ENCODE peak calls at places on chromosomes 3 and 15, in six cellular contexts. One of them, this sample, is unnamed.

GRCh38 chr3:156818890-156819289 is 7.3 kb upstream of the LEKR1 start:
- DNase-seq in AG08395: peak; percentile 61
- DNase-seq in stomach: no peak
- DNase-seq in CD8-positive, alpha-beta T cell: no peak
- DNase-seq in choroid plexus epithelial cell: peak; percentile 67
- DNase-seq in GDM1: no peak
- DNase-seq in this sample: no peak

GRCh38 chr3:38556640-38557358 is 60.7 kb downstream of the EXOG start:
- DNase-seq in AG08395: no peak
- DNase-seq in stomach: no peak
- DNase-seq in CD8-positive, alpha-beta T cell: no peak
- DNase-seq in choroid plexus epithelial cell: no peak
- DNase-seq in GDM1: no peak
- DNase-seq in this sample: no peak

GRCh38 chr15:69808756-69809155 is 289.0 kb downstream of the TLE3 start:
- DNase-seq in AG08395: no peak
- DNase-seq in stomach: no peak
- DNase-seq in CD8-positive, alpha-beta T cell: no peak
- DNase-seq in choroid plexus epithelial cell: peak; percentile 81
- DNase-seq in GDM1: no peak
- DNase-seq in this sample: no peak

GRCh38 chr15:57582080-57582479 is 9.6 kb upstream of the MYZAP start:
- DNase-seq in AG08395: no peak
- DNase-seq in stomach: no peak
- DNase-seq in CD8-positive, alpha-beta T cell: no peak
- DNase-seq in choroid plexus epithelial cell: no peak
- DNase-seq in GDM1: no peak
- DNase-seq in this sample: no peak

GRCh38 chr3:159829056-159829995 is 159.3 kb upstream of the IL12A start:
- DNase-seq in AG08395: peak; percentile 66
- DNase-seq in stomach: no peak
- DNase-seq in CD8-positive, alpha-beta T cell: no peak
- DNase-seq in choroid plexus epithelial cell: peak; percentile 43
- DNase-seq in GDM1: no peak
- DNase-seq in this sample: no peak

GRCh38 chr15:47293763-47294162 is 423.5 kb upstream of the SEMA6D start:
- DNase-seq in AG08395: peak; percentile 87
- DNase-seq in stomach: no peak
- DNase-seq in CD8-positive, alpha-beta T cell: no peak
- DNase-seq in choroid plexus epithelial cell: peak; percentile 98
- DNase-seq in GDM1: no peak
- DNase-seq in this sample: no peak

GRCh38 chr3:4906107-4906621 is 73.1 kb upstream of the BHLHE40 start:
- DNase-seq in AG08395: no peak
- DNase-seq in stomach: no peak
- DNase-seq in CD8-positive, alpha-beta T cell: no peak
- DNase-seq in choroid plexus epithelial cell: peak; percentile 82
- DNase-seq in GDM1: no peak
- DNase-seq in this sample: no peak

GRCh38 chr3:8607285-8608040 is 37.1 kb downstream of the SSUH2 start:
- DNase-seq in AG08395: peak; percentile 84
- DNase-seq in stomach: peak; percentile 67
- DNase-seq in CD8-positive, alpha-beta T cell: no peak
- DNase-seq in choroid plexus epithelial cell: peak; percentile 93
- DNase-seq in GDM1: peak; percentile 45
- DNase-seq in this sample: no peak

GRCh38 chr3:50549226-50549625 is 18.3 kb downstream of the C3orf18 start:
- DNase-seq in AG08395: no peak
- DNase-seq in stomach: no peak
- DNase-seq in CD8-positive, alpha-beta T cell: no peak
- DNase-seq in choroid plexus epithelial cell: no peak
- DNase-seq in GDM1: no peak
- DNase-seq in this sample: no peak

GRCh38 chr3:17672506-17672905 is 69.9 kb downstream of the TBC1D5 start:
- DNase-seq in AG08395: peak; percentile 21
- DNase-seq in stomach: no peak
- DNase-seq in CD8-positive, alpha-beta T cell: no peak
- DNase-seq in choroid plexus epithelial cell: peak; percentile 35
- DNase-seq in GDM1: no peak
- DNase-seq in this sample: no peak

GRCh38 chr3:128482857-128483656 is 9.9 kb downstream of the GATA2 start:
- DNase-seq in AG08395: peak; percentile 77
- DNase-seq in stomach: no peak
- DNase-seq in CD8-positive, alpha-beta T cell: no peak
- DNase-seq in choroid plexus epithelial cell: peak; percentile 67
- DNase-seq in GDM1: peak; percentile 81
- DNase-seq in this sample: no peak

GRCh38 chr3:123286308-123287023 is 84.7 kb downstream of the SEC22A start:
- DNase-seq in AG08395: peak; percentile 81
- DNase-seq in stomach: no peak
- DNase-seq in CD8-positive, alpha-beta T cell: peak; percentile 16
- DNase-seq in choroid plexus epithelial cell: peak; percentile 86
- DNase-seq in GDM1: peak; percentile 3
- DNase-seq in this sample: peak; percentile 20

GRCh38 chr3:191253089-191253799 is 54.2 kb downstream of the OSTN start:
- DNase-seq in AG08395: no peak
- DNase-seq in stomach: no peak
- DNase-seq in CD8-positive, alpha-beta T cell: no peak
- DNase-seq in choroid plexus epithelial cell: no peak
- DNase-seq in GDM1: no peak
- DNase-seq in this sample: no peak

GRCh38 chr3:54950391-54951003 is 22.6 kb upstream of the LRTM1 start:
- DNase-seq in AG08395: no peak
- DNase-seq in stomach: no peak
- DNase-seq in CD8-positive, alpha-beta T cell: no peak
- DNase-seq in choroid plexus epithelial cell: no peak
- DNase-seq in GDM1: no peak
- DNase-seq in this sample: no peak

GRCh38 chr3:186653984-186654383 is 11.8 kb upstream of the HRG start:
- DNase-seq in AG08395: no peak
- DNase-seq in stomach: no peak
- DNase-seq in CD8-positive, alpha-beta T cell: no peak
- DNase-seq in choroid plexus epithelial cell: no peak
- DNase-seq in GDM1: no peak
- DNase-seq in this sample: no peak

GRCh38 chr3:52253314-52254260 is 8.0 kb downstream of the PPM1M start:
- DNase-seq in AG08395: no peak
- DNase-seq in stomach: peak; percentile 48
- DNase-seq in CD8-positive, alpha-beta T cell: peak; percentile 83
- DNase-seq in choroid plexus epithelial cell: peak; percentile 24
- DNase-seq in GDM1: peak; percentile 94
- DNase-seq in this sample: peak; percentile 75

GRCh38 chr3:4425055-4425454 is 42.0 kb downstream of the SUMF1 start:
- DNase-seq in AG08395: no peak
- DNase-seq in stomach: no peak
- DNase-seq in CD8-positive, alpha-beta T cell: no peak
- DNase-seq in choroid plexus epithelial cell: no peak
- DNase-seq in GDM1: no peak
- DNase-seq in this sample: no peak

GRCh38 chr3:25648107-25648535 is 16.6 kb downstream of the TOP2B start:
- DNase-seq in AG08395: peak; percentile 76
- DNase-seq in stomach: peak; percentile 87
- DNase-seq in CD8-positive, alpha-beta T cell: peak; percentile 86
- DNase-seq in choroid plexus epithelial cell: peak; percentile 91
- DNase-seq in GDM1: peak; percentile 66
- DNase-seq in this sample: peak; percentile 82

GRCh38 chr3:151263126-151263525 is 15.2 kb downstream of the P2RY14 start:
- DNase-seq in AG08395: peak; percentile 38
- DNase-seq in stomach: no peak
- DNase-seq in CD8-positive, alpha-beta T cell: no peak
- DNase-seq in choroid plexus epithelial cell: no peak
- DNase-seq in GDM1: no peak
- DNase-seq in this sample: no peak

GRCh38 chr3:127262533-127262932 is 25.3 kb downstream of the PRR20G start:
- DNase-seq in AG08395: no peak
- DNase-seq in stomach: no peak
- DNase-seq in CD8-positive, alpha-beta T cell: no peak
- DNase-seq in choroid plexus epithelial cell: no peak
- DNase-seq in GDM1: no peak
- DNase-seq in this sample: no peak

GRCh38 chr15:85581495-85581894 is 201.1 kb downstream of the AKAP13 start:
- DNase-seq in AG08395: no peak
- DNase-seq in stomach: peak; percentile 58
- DNase-seq in CD8-positive, alpha-beta T cell: peak; percentile 32
- DNase-seq in choroid plexus epithelial cell: no peak
- DNase-seq in GDM1: peak; percentile 13
- DNase-seq in this sample: peak; percentile 30